ENCODE peak calls at places on chromosomes 5 and 9, in ten cellular contexts. Y is head of caudate nucleus; Z is H7; I is Right ventricle myocardium inferior; U is HFF-Myc; A is heart left ventricle; O is NCI-H82; K is NCI-H1092 treated with DMSO at 0.1 percent for 48 hours; J is stimulated activated CD8-positive, alpha-beta memory T cell treated with anti-CD3 and anti-CD28 coated beads, Interleukin-4, amount 100 ng/mL, for 1 hour; X is effector memory CD8-positive, alpha-beta T cell. L is an unnamed sample.

GRCh38 chr5:18745591-18745987 is 1111.3 kb downstream of the TAF11L14 start:
- DNase-seq in Y (no peak), Z (no peak), I (no peak), U (no peak), A (peak), O (no peak), K (peak), J (no peak), X (peak), L (peak)

GRCh38 chr9:70425192-70425591 is 10.7 kb upstream of the KLF9 start:
- DNase-seq in Y (no peak), Z (no peak), I (no peak), U (no peak), A (no peak), O (no peak), K (no peak), J (no peak), X (no peak), L (no peak)

GRCh38 chr5:61827445-61827975 is 478.5 kb upstream of the KIF2A start:
- DNase-seq in Y (no peak), Z (no peak), I (no peak), U (no peak), A (no peak), O (no peak), K (no peak), J (no peak), X (no peak), L (no peak)

GRCh38 chr9:126326228-126327015 is at the start of gene MVB12B:
- DNase-seq in Y (no peak), Z (peak), I (peak), U (no peak), A (peak), O (peak), K (no peak), J (no peak), X (peak), L (peak)

GRCh38 chr5:3310551-3311340 is 284.9 kb upstream of the IRX1 start:
- DNase-seq in Y (peak), Z (no peak), I (no peak), U (no peak), A (no peak), O (no peak), K (peak), J (no peak), X (no peak), L (peak)

GRCh38 chr9:86354882-86355399 is 731 bp upstream of the TUT7 start:
- DNase-seq in Y (no peak), Z (no peak), I (no peak), U (no peak), A (no peak), O (no peak), K (no peak), J (no peak), X (no peak), L (no peak)

GRCh38 chr5:133870661-133871060 is 97.8 kb downstream of the C5orf15 start:
- DNase-seq in Y (no peak), Z (no peak), I (no peak), U (peak), A (no peak), O (peak), K (no peak), J (no peak), X (no peak), L (no peak)

GRCh38 chr9:137320555-137321384 is 18.7 kb upstream of the NRARP start:
- DNase-seq in Y (no peak), Z (peak), I (no peak), U (no peak), A (peak), O (no peak), K (no peak), J (no peak), X (no peak), L (no peak)

GRCh38 chr5:13408616-13409015 is 535.9 kb downstream of the DNAH5 start:
- DNase-seq in Y (no peak), Z (no peak), I (no peak), U (no peak), A (no peak), O (no peak), K (no peak), J (no peak), X (no peak), L (no peak)

GRCh38 chr5:97714426-97714825 is 531.4 kb upstream of the RIOK2 start:
- DNase-seq in Y (no peak), Z (no peak), I (no peak), U (no peak), A (no peak), O (no peak), K (no peak), J (no peak), X (no peak), L (no peak)

GRCh38 chr9:68705636-68706578 is 867 bp downstream of the PIP5K1B start:
- DNase-seq in Y (no peak), Z (peak), I (peak), U (no peak), A (peak), O (peak), K (no peak), J (no peak), X (no peak), L (no peak)